ENCODE peak calls at places on chromosome 11, in seven cellular contexts. One of them, this sample, is unnamed.

GRCh38 chr11:128714881-128715280 is 21.0 kb downstream of the FLI1 start:
- DNase-seq in activated naive CD4-positive, alpha-beta T cell treated with anti-CD3 and anti-CD28 coated beads, Interleukin-2, amount 50 U/mL, for 16 hours: no peak
- DNase-seq in T1000: peak; percentile 28
- DNase-seq in activated T-cell treated with anti-CD3 and anti-CD28 coated beads for 48 hours: no peak
- DNase-seq in A172: peak; percentile 75
- DNase-seq in NCI-H446 treated with DMSO at 0.1 percent for 48 hours: no peak
- DNase-seq in psoas muscle: no peak
- DNase-seq in this sample: no peak

GRCh38 chr11:6635082-6635932 is 16.1 kb upstream of the TPP1 start:
- DNase-seq in activated T-cell treated with anti-CD3 and anti-CD28 coated beads for 48 hours: no peak
- DNase-seq in A172: peak; percentile 35
- DNase-seq in NCI-H446 treated with DMSO at 0.1 percent for 48 hours: no peak
- DNase-seq in T1000: no peak
- DNase-seq in psoas muscle: peak; percentile 51
- DNase-seq in activated naive CD4-positive, alpha-beta T cell treated with anti-CD3 and anti-CD28 coated beads, Interleukin-2, amount 50 U/mL, for 16 hours: no peak
- DNase-seq in this sample: no peak

GRCh38 chr11:109298865-109299264 is 123.1 kb upstream of the C11orf87 start:
- DNase-seq in psoas muscle: no peak
- DNase-seq in NCI-H446 treated with DMSO at 0.1 percent for 48 hours: no peak
- DNase-seq in T1000: no peak
- DNase-seq in activated naive CD4-positive, alpha-beta T cell treated with anti-CD3 and anti-CD28 coated beads, Interleukin-2, amount 50 U/mL, for 16 hours: no peak
- DNase-seq in A172: no peak
- DNase-seq in activated T-cell treated with anti-CD3 and anti-CD28 coated beads for 48 hours: no peak
- DNase-seq in this sample: no peak

GRCh38 chr11:35139883-35140282 is 912 bp downstream of the CD44 start:
- DNase-seq in activated naive CD4-positive, alpha-beta T cell treated with anti-CD3 and anti-CD28 coated beads, Interleukin-2, amount 50 U/mL, for 16 hours: no peak
- DNase-seq in NCI-H446 treated with DMSO at 0.1 percent for 48 hours: no peak
- DNase-seq in A172: peak; percentile 50
- DNase-seq in activated T-cell treated with anti-CD3 and anti-CD28 coated beads for 48 hours: no peak
- DNase-seq in T1000: no peak
- DNase-seq in psoas muscle: no peak
- DNase-seq in this sample: no peak

GRCh38 chr11:27246925-27247324 is 116.1 kb downstream of the CCDC34 start:
- DNase-seq in psoas muscle: no peak
- DNase-seq in A172: no peak
- DNase-seq in activated T-cell treated with anti-CD3 and anti-CD28 coated beads for 48 hours: no peak
- DNase-seq in T1000: no peak
- DNase-seq in NCI-H446 treated with DMSO at 0.1 percent for 48 hours: no peak
- DNase-seq in activated naive CD4-positive, alpha-beta T cell treated with anti-CD3 and anti-CD28 coated beads, Interleukin-2, amount 50 U/mL, for 16 hours: no peak
- DNase-seq in this sample: no peak

GRCh38 chr11:122354029-122354697 is 238.1 kb upstream of the BLID start:
- DNase-seq in T1000: no peak
- DNase-seq in psoas muscle: no peak
- DNase-seq in activated naive CD4-positive, alpha-beta T cell treated with anti-CD3 and anti-CD28 coated beads, Interleukin-2, amount 50 U/mL, for 16 hours: no peak
- DNase-seq in activated T-cell treated with anti-CD3 and anti-CD28 coated beads for 48 hours: no peak
- DNase-seq in A172: no peak
- DNase-seq in NCI-H446 treated with DMSO at 0.1 percent for 48 hours: no peak
- DNase-seq in this sample: no peak

GRCh38 chr11:76838422-76839068 is 22.2 kb upstream of the ACER3 start:
- DNase-seq in NCI-H446 treated with DMSO at 0.1 percent for 48 hours: no peak
- DNase-seq in T1000: no peak
- DNase-seq in psoas muscle: no peak
- DNase-seq in activated naive CD4-positive, alpha-beta T cell treated with anti-CD3 and anti-CD28 coated beads, Interleukin-2, amount 50 U/mL, for 16 hours: no peak
- DNase-seq in A172: peak; percentile 21
- DNase-seq in activated T-cell treated with anti-CD3 and anti-CD28 coated beads for 48 hours: no peak
- DNase-seq in this sample: no peak

GRCh38 chr11:134118016-134118415 is 49.1 kb downstream of the JAM3 start:
- DNase-seq in A172: no peak
- DNase-seq in psoas muscle: no peak
- DNase-seq in activated naive CD4-positive, alpha-beta T cell treated with anti-CD3 and anti-CD28 coated beads, Interleukin-2, amount 50 U/mL, for 16 hours: no peak
- DNase-seq in T1000: no peak
- DNase-seq in activated T-cell treated with anti-CD3 and anti-CD28 coated beads for 48 hours: no peak
- DNase-seq in NCI-H446 treated with DMSO at 0.1 percent for 48 hours: peak; percentile 93
- DNase-seq in this sample: no peak

GRCh38 chr11:112612283-112612849 is 348.9 kb upstream of the NCAM1 start:
- DNase-seq in activated naive CD4-positive, alpha-beta T cell treated with anti-CD3 and anti-CD28 coated beads, Interleukin-2, amount 50 U/mL, for 16 hours: no peak
- DNase-seq in activated T-cell treated with anti-CD3 and anti-CD28 coated beads for 48 hours: no peak
- DNase-seq in psoas muscle: no peak
- DNase-seq in NCI-H446 treated with DMSO at 0.1 percent for 48 hours: no peak
- DNase-seq in T1000: no peak
- DNase-seq in A172: no peak
- DNase-seq in this sample: no peak

GRCh38 chr11:134508219-134508990 is 96.4 kb upstream of the B3GAT1 start:
- DNase-seq in A172: no peak
- DNase-seq in psoas muscle: no peak
- DNase-seq in NCI-H446 treated with DMSO at 0.1 percent for 48 hours: no peak
- DNase-seq in activated naive CD4-positive, alpha-beta T cell treated with anti-CD3 and anti-CD28 coated beads, Interleukin-2, amount 50 U/mL, for 16 hours: no peak
- DNase-seq in activated T-cell treated with anti-CD3 and anti-CD28 coated beads for 48 hours: no peak
- DNase-seq in T1000: no peak
- DNase-seq in this sample: peak; percentile 61

GRCh38 chr11:95720219-95720618 is 69.4 kb downstream of the FAM76B start:
- DNase-seq in NCI-H446 treated with DMSO at 0.1 percent for 48 hours: no peak
- DNase-seq in T1000: no peak
- DNase-seq in A172: no peak
- DNase-seq in activated T-cell treated with anti-CD3 and anti-CD28 coated beads for 48 hours: no peak
- DNase-seq in psoas muscle: no peak
- DNase-seq in activated naive CD4-positive, alpha-beta T cell treated with anti-CD3 and anti-CD28 coated beads, Interleukin-2, amount 50 U/mL, for 16 hours: no peak
- DNase-seq in this sample: no peak

GRCh38 chr11:47715082-47715669 is at the start of gene AGBL2:
- DNase-seq in NCI-H446 treated with DMSO at 0.1 percent for 48 hours: no peak
- DNase-seq in A172: peak; percentile 71
- DNase-seq in T1000: no peak
- DNase-seq in activated naive CD4-positive, alpha-beta T cell treated with anti-CD3 and anti-CD28 coated beads, Interleukin-2, amount 50 U/mL, for 16 hours: peak; percentile 82
- DNase-seq in activated T-cell treated with anti-CD3 and anti-CD28 coated beads for 48 hours: peak; percentile 82
- DNase-seq in psoas muscle: peak; percentile 77
- DNase-seq in this sample: peak; percentile 87

GRCh38 chr11:63683133-63683991 is 2.1 kb downstream of the RTN3 start:
- DNase-seq in activated naive CD4-positive, alpha-beta T cell treated with anti-CD3 and anti-CD28 coated beads, Interleukin-2, amount 50 U/mL, for 16 hours: no peak
- DNase-seq in psoas muscle: no peak
- DNase-seq in NCI-H446 treated with DMSO at 0.1 percent for 48 hours: no peak
- DNase-seq in T1000: no peak
- DNase-seq in A172: no peak
- DNase-seq in activated T-cell treated with anti-CD3 and anti-CD28 coated beads for 48 hours: no peak
- DNase-seq in this sample: no peak

GRCh38 chr11:72969894-72970335 is 155.7 kb downstream of the ATG16L2 start:
- DNase-seq in NCI-H446 treated with DMSO at 0.1 percent for 48 hours: no peak
- DNase-seq in psoas muscle: no peak
- DNase-seq in activated T-cell treated with anti-CD3 and anti-CD28 coated beads for 48 hours: no peak
- DNase-seq in A172: peak; percentile 73
- DNase-seq in activated naive CD4-positive, alpha-beta T cell treated with anti-CD3 and anti-CD28 coated beads, Interleukin-2, amount 50 U/mL, for 16 hours: no peak
- DNase-seq in T1000: no peak
- DNase-seq in this sample: no peak

GRCh38 chr11:10488581-10489443 is 33.7 kb downstream of the AMPD3 start:
- DNase-seq in activated T-cell treated with anti-CD3 and anti-CD28 coated beads for 48 hours: no peak
- DNase-seq in psoas muscle: no peak
- DNase-seq in T1000: no peak
- DNase-seq in NCI-H446 treated with DMSO at 0.1 percent for 48 hours: no peak
- DNase-seq in A172: no peak
- DNase-seq in activated naive CD4-positive, alpha-beta T cell treated with anti-CD3 and anti-CD28 coated beads, Interleukin-2, amount 50 U/mL, for 16 hours: no peak
- DNase-seq in this sample: peak; percentile 70

GRCh38 chr11:2166091-2166851 is 5.3 kb upstream of the INS start:
- DNase-seq in activated naive CD4-positive, alpha-beta T cell treated with anti-CD3 and anti-CD28 coated beads, Interleukin-2, amount 50 U/mL, for 16 hours: peak; percentile 57
- DNase-seq in T1000: no peak
- DNase-seq in NCI-H446 treated with DMSO at 0.1 percent for 48 hours: no peak
- DNase-seq in activated T-cell treated with anti-CD3 and anti-CD28 coated beads for 48 hours: peak; percentile 37
- DNase-seq in A172: no peak
- DNase-seq in psoas muscle: no peak
- DNase-seq in this sample: no peak

GRCh38 chr11:63791495-63792167 is 21.6 kb upstream of the SPINDOC start:
- DNase-seq in activated naive CD4-positive, alpha-beta T cell treated with anti-CD3 and anti-CD28 coated beads, Interleukin-2, amount 50 U/mL, for 16 hours: no peak
- DNase-seq in A172: no peak
- DNase-seq in activated T-cell treated with anti-CD3 and anti-CD28 coated beads for 48 hours: no peak
- DNase-seq in T1000: no peak
- DNase-seq in NCI-H446 treated with DMSO at 0.1 percent for 48 hours: no peak
- DNase-seq in psoas muscle: no peak
- DNase-seq in this sample: no peak

GRCh38 chr11:40140560-40140959 is 1318.9 kb downstream of the LRRC4C start:
- DNase-seq in activated T-cell treated with anti-CD3 and anti-CD28 coated beads for 48 hours: no peak
- DNase-seq in T1000: no peak
- DNase-seq in psoas muscle: no peak
- DNase-seq in NCI-H446 treated with DMSO at 0.1 percent for 48 hours: no peak
- DNase-seq in activated naive CD4-positive, alpha-beta T cell treated with anti-CD3 and anti-CD28 coated beads, Interleukin-2, amount 50 U/mL, for 16 hours: no peak
- DNase-seq in A172: no peak
- DNase-seq in this sample: no peak

GRCh38 chr11:33040127-33040861 is 922 bp downstream of the TCP11L1 start:
- DNase-seq in activated naive CD4-positive, alpha-beta T cell treated with anti-CD3 and anti-CD28 coated beads, Interleukin-2, amount 50 U/mL, for 16 hours: peak; percentile 17
- DNase-seq in NCI-H446 treated with DMSO at 0.1 percent for 48 hours: peak; percentile 16
- DNase-seq in psoas muscle: no peak
- DNase-seq in activated T-cell treated with anti-CD3 and anti-CD28 coated beads for 48 hours: peak; percentile 31
- DNase-seq in A172: peak; percentile 34
- DNase-seq in T1000: no peak
- DNase-seq in this sample: no peak

GRCh38 chr11:97722065-97722464 is 1298.7 kb upstream of the CNTN5 start:
- DNase-seq in psoas muscle: no peak
- DNase-seq in activated T-cell treated with anti-CD3 and anti-CD28 coated beads for 48 hours: no peak
- DNase-seq in A172: peak; percentile 89
- DNase-seq in activated naive CD4-positive, alpha-beta T cell treated with anti-CD3 and anti-CD28 coated beads, Interleukin-2, amount 50 U/mL, for 16 hours: no peak
- DNase-seq in NCI-H446 treated with DMSO at 0.1 percent for 48 hours: peak; percentile 73
- DNase-seq in T1000: peak; percentile 47
- DNase-seq in this sample: no peak

GRCh38 chr11:69513663-69514062 is 32.2 kb downstream of the LINC01488 start:
- DNase-seq in NCI-H446 treated with DMSO at 0.1 percent for 48 hours: no peak
- DNase-seq in psoas muscle: no peak
- DNase-seq in T1000: no peak
- DNase-seq in A172: no peak
- DNase-seq in activated naive CD4-positive, alpha-beta T cell treated with anti-CD3 and anti-CD28 coated beads, Interleukin-2, amount 50 U/mL, for 16 hours: no peak
- DNase-seq in activated T-cell treated with anti-CD3 and anti-CD28 coated beads for 48 hours: no peak
- DNase-seq in this sample: no peak

GRCh38 chr11:70545626-70545945 is 147.3 kb downstream of the CTTN start:
- DNase-seq in T1000: no peak
- DNase-seq in A172: peak; percentile 55
- DNase-seq in psoas muscle: no peak
- DNase-seq in activated T-cell treated with anti-CD3 and anti-CD28 coated beads for 48 hours: no peak
- DNase-seq in activated naive CD4-positive, alpha-beta T cell treated with anti-CD3 and anti-CD28 coated beads, Interleukin-2, amount 50 U/mL, for 16 hours: no peak
- DNase-seq in NCI-H446 treated with DMSO at 0.1 percent for 48 hours: no peak
- DNase-seq in this sample: no peak

GRCh38 chr11:103338621-103339484 is 229.6 kb downstream of the DYNC2H1 start:
- DNase-seq in activated naive CD4-positive, alpha-beta T cell treated with anti-CD3 and anti-CD28 coated beads, Interleukin-2, amount 50 U/mL, for 16 hours: no peak
- DNase-seq in A172: no peak
- DNase-seq in psoas muscle: no peak
- DNase-seq in NCI-H446 treated with DMSO at 0.1 percent for 48 hours: no peak
- DNase-seq in T1000: no peak
- DNase-seq in activated T-cell treated with anti-CD3 and anti-CD28 coated beads for 48 hours: no peak
- DNase-seq in this sample: no peak

GRCh38 chr11:60970369-60970774 is 1.1 kb upstream of the CD6 start:
- DNase-seq in psoas muscle: peak; percentile 31
- DNase-seq in activated naive CD4-positive, alpha-beta T cell treated with anti-CD3 and anti-CD28 coated beads, Interleukin-2, amount 50 U/mL, for 16 hours: peak; percentile 85
- DNase-seq in NCI-H446 treated with DMSO at 0.1 percent for 48 hours: no peak
- DNase-seq in activated T-cell treated with anti-CD3 and anti-CD28 coated beads for 48 hours: peak; percentile 77
- DNase-seq in A172: peak; percentile 26
- DNase-seq in T1000: no peak
- DNase-seq in this sample: peak; percentile 66

GRCh38 chr11:88288560-88288959 is 49.0 kb downstream of the CTSC start:
- DNase-seq in T1000: no peak
- DNase-seq in activated naive CD4-positive, alpha-beta T cell treated with anti-CD3 and anti-CD28 coated beads, Interleukin-2, amount 50 U/mL, for 16 hours: no peak
- DNase-seq in NCI-H446 treated with DMSO at 0.1 percent for 48 hours: no peak
- DNase-seq in activated T-cell treated with anti-CD3 and anti-CD28 coated beads for 48 hours: no peak
- DNase-seq in psoas muscle: no peak
- DNase-seq in A172: no peak
- DNase-seq in this sample: no peak

GRCh38 chr11:134261626-134262488 is 8.5 kb downstream of the ACAD8 start:
- DNase-seq in A172: peak; percentile 18
- DNase-seq in activated T-cell treated with anti-CD3 and anti-CD28 coated beads for 48 hours: no peak
- DNase-seq in psoas muscle: no peak
- DNase-seq in T1000: no peak
- DNase-seq in NCI-H446 treated with DMSO at 0.1 percent for 48 hours: no peak
- DNase-seq in activated naive CD4-positive, alpha-beta T cell treated with anti-CD3 and anti-CD28 coated beads, Interleukin-2, amount 50 U/mL, for 16 hours: peak; percentile 45
- DNase-seq in this sample: no peak

GRCh38 chr11:73894725-73895335 is 18.0 kb downstream of the PAAF1 start:
- DNase-seq in A172: no peak
- DNase-seq in psoas muscle: no peak
- DNase-seq in activated T-cell treated with anti-CD3 and anti-CD28 coated beads for 48 hours: no peak
- DNase-seq in NCI-H446 treated with DMSO at 0.1 percent for 48 hours: no peak
- DNase-seq in T1000: no peak
- DNase-seq in activated naive CD4-positive, alpha-beta T cell treated with anti-CD3 and anti-CD28 coated beads, Interleukin-2, amount 50 U/mL, for 16 hours: no peak
- DNase-seq in this sample: no peak

GRCh38 chr11:74380746-74381439 is 17.3 kb downstream of the PGM2L1 start:
- DNase-seq in A172: peak; percentile 23
- DNase-seq in T1000: no peak
- DNase-seq in NCI-H446 treated with DMSO at 0.1 percent for 48 hours: no peak
- DNase-seq in activated T-cell treated with anti-CD3 and anti-CD28 coated beads for 48 hours: no peak
- DNase-seq in activated naive CD4-positive, alpha-beta T cell treated with anti-CD3 and anti-CD28 coated beads, Interleukin-2, amount 50 U/mL, for 16 hours: no peak
- DNase-seq in psoas muscle: no peak
- DNase-seq in this sample: no peak

GRCh38 chr11:56885182-56885581 is 103.5 kb upstream of the OR5AK2 start:
- DNase-seq in A172: no peak
- DNase-seq in activated T-cell treated with anti-CD3 and anti-CD28 coated beads for 48 hours: no peak
- DNase-seq in psoas muscle: no peak
- DNase-seq in activated naive CD4-positive, alpha-beta T cell treated with anti-CD3 and anti-CD28 coated beads, Interleukin-2, amount 50 U/mL, for 16 hours: no peak
- DNase-seq in T1000: no peak
- DNase-seq in NCI-H446 treated with DMSO at 0.1 percent for 48 hours: no peak
- DNase-seq in this sample: no peak

GRCh38 chr11:5280582-5281102 is 10.9 kb upstream of the HBE1 start:
- DNase-seq in activated T-cell treated with anti-CD3 and anti-CD28 coated beads for 48 hours: peak; percentile 3
- DNase-seq in T1000: peak; percentile 71
- DNase-seq in NCI-H446 treated with DMSO at 0.1 percent for 48 hours: no peak
- DNase-seq in activated naive CD4-positive, alpha-beta T cell treated with anti-CD3 and anti-CD28 coated beads, Interleukin-2, amount 50 U/mL, for 16 hours: no peak
- DNase-seq in psoas muscle: peak; percentile 54
- DNase-seq in A172: peak; percentile 100
- DNase-seq in this sample: peak; percentile 86

GRCh38 chr11:9273430-9274336 is 8.5 kb upstream of the DENND5A start:
- DNase-seq in T1000: no peak
- DNase-seq in psoas muscle: no peak
- DNase-seq in NCI-H446 treated with DMSO at 0.1 percent for 48 hours: no peak
- DNase-seq in A172: peak; percentile 33
- DNase-seq in activated T-cell treated with anti-CD3 and anti-CD28 coated beads for 48 hours: no peak
- DNase-seq in activated naive CD4-positive, alpha-beta T cell treated with anti-CD3 and anti-CD28 coated beads, Interleukin-2, amount 50 U/mL, for 16 hours: no peak
- DNase-seq in this sample: no peak